ENCODE peak calls at places on chromosomes 4 and X, in seven cellular contexts. One of them, this sample, is unnamed.

GRCh38 chr4:124288706-124289486 is 423.6 kb downstream of the ANKRD50 start:
- DNase-seq in psoas muscle: no peak
- DNase-seq in NCI-H524: no peak
- DNase-seq in activated CD4-positive, alpha-beta T cell treated with anti-CD3 and anti-CD28 coated beads, Interleukin-2, amount 50 U/mL, for 1 hour: no peak
- DNase-seq in retina: no peak
- DNase-seq in tibial nerve: no peak
- DNase-seq in non-pigmented ciliary epithelial cell: no peak
- DNase-seq in this sample: no peak

GRCh38 chr4:88341227-88342192 is 37.1 kb upstream of the HERC6 start:
- DNase-seq in psoas muscle: no peak
- DNase-seq in NCI-H524: peak
- DNase-seq in activated CD4-positive, alpha-beta T cell treated with anti-CD3 and anti-CD28 coated beads, Interleukin-2, amount 50 U/mL, for 1 hour: no peak
- DNase-seq in retina: no peak
- DNase-seq in tibial nerve: no peak
- DNase-seq in non-pigmented ciliary epithelial cell: peak
- DNase-seq in this sample: no peak

GRCh38 chr4:149264093-149264733 is 551.4 kb downstream of the IQCM start:
- DNase-seq in psoas muscle: no peak
- DNase-seq in NCI-H524: peak
- DNase-seq in activated CD4-positive, alpha-beta T cell treated with anti-CD3 and anti-CD28 coated beads, Interleukin-2, amount 50 U/mL, for 1 hour: no peak
- DNase-seq in retina: peak
- DNase-seq in tibial nerve: no peak
- DNase-seq in non-pigmented ciliary epithelial cell: peak
- DNase-seq in this sample: peak

GRCh38 chr4:179695175-179695574 is 2252.9 kb upstream of the AGA start:
- DNase-seq in psoas muscle: no peak
- DNase-seq in NCI-H524: peak
- DNase-seq in activated CD4-positive, alpha-beta T cell treated with anti-CD3 and anti-CD28 coated beads, Interleukin-2, amount 50 U/mL, for 1 hour: no peak
- DNase-seq in retina: no peak
- DNase-seq in tibial nerve: no peak
- DNase-seq in non-pigmented ciliary epithelial cell: peak
- DNase-seq in this sample: no peak

GRCh38 chrX:13428055-13428786 is 108.4 kb upstream of the ATXN3L start:
- DNase-seq in psoas muscle: no peak
- DNase-seq in NCI-H524: no peak
- DNase-seq in activated CD4-positive, alpha-beta T cell treated with anti-CD3 and anti-CD28 coated beads, Interleukin-2, amount 50 U/mL, for 1 hour: no peak
- DNase-seq in retina: peak
- DNase-seq in tibial nerve: no peak
- DNase-seq in non-pigmented ciliary epithelial cell: peak
- DNase-seq in this sample: no peak

GRCh38 chrX:124963717-124964116 is 356.0 kb upstream of the TEX13C start:
- DNase-seq in psoas muscle: no peak
- DNase-seq in NCI-H524: no peak
- DNase-seq in activated CD4-positive, alpha-beta T cell treated with anti-CD3 and anti-CD28 coated beads, Interleukin-2, amount 50 U/mL, for 1 hour: no peak
- DNase-seq in retina: no peak
- DNase-seq in tibial nerve: no peak
- DNase-seq in non-pigmented ciliary epithelial cell: no peak
- DNase-seq in this sample: no peak

GRCh38 chrX:136028383-136028984 is 43.2 kb downstream of the SLC9A6 start:
- DNase-seq in psoas muscle: no peak
- DNase-seq in NCI-H524: peak
- DNase-seq in activated CD4-positive, alpha-beta T cell treated with anti-CD3 and anti-CD28 coated beads, Interleukin-2, amount 50 U/mL, for 1 hour: no peak
- DNase-seq in retina: peak
- DNase-seq in tibial nerve: peak
- DNase-seq in non-pigmented ciliary epithelial cell: no peak
- DNase-seq in this sample: peak

GRCh38 chr4:180827610-180828009 is 1415.6 kb upstream of the TENM3 start:
- DNase-seq in psoas muscle: no peak
- DNase-seq in NCI-H524: no peak
- DNase-seq in activated CD4-positive, alpha-beta T cell treated with anti-CD3 and anti-CD28 coated beads, Interleukin-2, amount 50 U/mL, for 1 hour: no peak
- DNase-seq in retina: peak
- DNase-seq in tibial nerve: no peak
- DNase-seq in non-pigmented ciliary epithelial cell: no peak
- DNase-seq in this sample: no peak

GRCh38 chr4:129515356-129515755 is 419.4 kb downstream of the C4orf33 start:
- DNase-seq in psoas muscle: no peak
- DNase-seq in NCI-H524: no peak
- DNase-seq in activated CD4-positive, alpha-beta T cell treated with anti-CD3 and anti-CD28 coated beads, Interleukin-2, amount 50 U/mL, for 1 hour: no peak
- DNase-seq in retina: no peak
- DNase-seq in tibial nerve: no peak
- DNase-seq in non-pigmented ciliary epithelial cell: no peak
- DNase-seq in this sample: no peak

GRCh38 chr4:73675623-73676022 is 55.4 kb upstream of the RASSF6 start:
- DNase-seq in psoas muscle: no peak
- DNase-seq in NCI-H524: peak
- DNase-seq in activated CD4-positive, alpha-beta T cell treated with anti-CD3 and anti-CD28 coated beads, Interleukin-2, amount 50 U/mL, for 1 hour: no peak
- DNase-seq in retina: no peak
- DNase-seq in tibial nerve: no peak
- DNase-seq in non-pigmented ciliary epithelial cell: no peak
- DNase-seq in this sample: no peak

GRCh38 chrX:110037181-110037580 is 34.3 kb downstream of the TMEM164 start:
- DNase-seq in psoas muscle: no peak
- DNase-seq in NCI-H524: no peak
- DNase-seq in activated CD4-positive, alpha-beta T cell treated with anti-CD3 and anti-CD28 coated beads, Interleukin-2, amount 50 U/mL, for 1 hour: no peak
- DNase-seq in retina: no peak
- DNase-seq in tibial nerve: no peak
- DNase-seq in non-pigmented ciliary epithelial cell: no peak
- DNase-seq in this sample: no peak

GRCh38 chr4:14916554-14917304 is 85.6 kb upstream of the CPEB2 start:
- DNase-seq in psoas muscle: no peak
- DNase-seq in NCI-H524: no peak
- DNase-seq in activated CD4-positive, alpha-beta T cell treated with anti-CD3 and anti-CD28 coated beads, Interleukin-2, amount 50 U/mL, for 1 hour: no peak
- DNase-seq in retina: no peak
- DNase-seq in tibial nerve: no peak
- DNase-seq in non-pigmented ciliary epithelial cell: peak
- DNase-seq in this sample: no peak

GRCh38 chr4:150387983-150388382 is 194.0 kb upstream of the MAB21L2 start:
- DNase-seq in psoas muscle: no peak
- DNase-seq in NCI-H524: no peak
- DNase-seq in activated CD4-positive, alpha-beta T cell treated with anti-CD3 and anti-CD28 coated beads, Interleukin-2, amount 50 U/mL, for 1 hour: no peak
- DNase-seq in retina: no peak
- DNase-seq in tibial nerve: peak
- DNase-seq in non-pigmented ciliary epithelial cell: no peak
- DNase-seq in this sample: no peak

GRCh38 chrX:154833746-154834274 is 652 bp downstream of the SMIM9 start:
- DNase-seq in psoas muscle: no peak
- DNase-seq in NCI-H524: no peak
- DNase-seq in activated CD4-positive, alpha-beta T cell treated with anti-CD3 and anti-CD28 coated beads, Interleukin-2, amount 50 U/mL, for 1 hour: no peak
- DNase-seq in retina: no peak
- DNase-seq in tibial nerve: no peak
- DNase-seq in non-pigmented ciliary epithelial cell: no peak
- DNase-seq in this sample: no peak

GRCh38 chrX:39670281-39670680 is 427.5 kb downstream of the BCOR start:
- DNase-seq in psoas muscle: no peak
- DNase-seq in NCI-H524: no peak
- DNase-seq in activated CD4-positive, alpha-beta T cell treated with anti-CD3 and anti-CD28 coated beads, Interleukin-2, amount 50 U/mL, for 1 hour: no peak
- DNase-seq in retina: no peak
- DNase-seq in tibial nerve: no peak
- DNase-seq in non-pigmented ciliary epithelial cell: no peak
- DNase-seq in this sample: no peak

GRCh38 chr4:99090511-99090910 is 1.9 kb upstream of the ADH5 start:
- DNase-seq in psoas muscle: no peak
- DNase-seq in NCI-H524: no peak
- DNase-seq in activated CD4-positive, alpha-beta T cell treated with anti-CD3 and anti-CD28 coated beads, Interleukin-2, amount 50 U/mL, for 1 hour: no peak
- DNase-seq in retina: no peak
- DNase-seq in tibial nerve: no peak
- DNase-seq in non-pigmented ciliary epithelial cell: no peak
- DNase-seq in this sample: no peak

GRCh38 chr4:20252656-20253271 is 1.1 kb downstream of the SLIT2 start:
- DNase-seq in psoas muscle: peak
- DNase-seq in NCI-H524: peak
- DNase-seq in activated CD4-positive, alpha-beta T cell treated with anti-CD3 and anti-CD28 coated beads, Interleukin-2, amount 50 U/mL, for 1 hour: no peak
- DNase-seq in retina: peak
- DNase-seq in tibial nerve: peak
- DNase-seq in non-pigmented ciliary epithelial cell: no peak
- DNase-seq in this sample: peak

GRCh38 chr4:102477657-102478056 is 23.5 kb upstream of the NFKB1 start:
- DNase-seq in psoas muscle: no peak
- DNase-seq in NCI-H524: no peak
- DNase-seq in activated CD4-positive, alpha-beta T cell treated with anti-CD3 and anti-CD28 coated beads, Interleukin-2, amount 50 U/mL, for 1 hour: no peak
- DNase-seq in retina: no peak
- DNase-seq in tibial nerve: no peak
- DNase-seq in non-pigmented ciliary epithelial cell: no peak
- DNase-seq in this sample: no peak

GRCh38 chrX:49812177-49812576 is 16.9 kb upstream of the PAGE4 start:
- DNase-seq in psoas muscle: no peak
- DNase-seq in NCI-H524: no peak
- DNase-seq in activated CD4-positive, alpha-beta T cell treated with anti-CD3 and anti-CD28 coated beads, Interleukin-2, amount 50 U/mL, for 1 hour: no peak
- DNase-seq in retina: no peak
- DNase-seq in tibial nerve: no peak
- DNase-seq in non-pigmented ciliary epithelial cell: no peak
- DNase-seq in this sample: no peak

GRCh38 chrX:101219840-101220191 is 230 bp downstream of the DRP2 start:
- DNase-seq in psoas muscle: no peak
- DNase-seq in NCI-H524: no peak
- DNase-seq in activated CD4-positive, alpha-beta T cell treated with anti-CD3 and anti-CD28 coated beads, Interleukin-2, amount 50 U/mL, for 1 hour: no peak
- DNase-seq in retina: peak
- DNase-seq in tibial nerve: no peak
- DNase-seq in non-pigmented ciliary epithelial cell: no peak
- DNase-seq in this sample: no peak

GRCh38 chrX:108224727-108225455 is 133.3 kb downstream of the ATG4A start:
- DNase-seq in psoas muscle: peak
- DNase-seq in NCI-H524: peak
- DNase-seq in activated CD4-positive, alpha-beta T cell treated with anti-CD3 and anti-CD28 coated beads, Interleukin-2, amount 50 U/mL, for 1 hour: no peak
- DNase-seq in retina: peak
- DNase-seq in tibial nerve: no peak
- DNase-seq in non-pigmented ciliary epithelial cell: no peak
- DNase-seq in this sample: peak

GRCh38 chrX:40167240-40168182 is 69.8 kb upstream of the BCOR start:
- DNase-seq in psoas muscle: peak
- DNase-seq in NCI-H524: no peak
- DNase-seq in activated CD4-positive, alpha-beta T cell treated with anti-CD3 and anti-CD28 coated beads, Interleukin-2, amount 50 U/mL, for 1 hour: no peak
- DNase-seq in retina: peak
- DNase-seq in tibial nerve: no peak
- DNase-seq in non-pigmented ciliary epithelial cell: no peak
- DNase-seq in this sample: no peak

GRCh38 chrX:31266172-31267076 is 194.6 kb upstream of the FTHL17 start:
- DNase-seq in psoas muscle: peak
- DNase-seq in NCI-H524: no peak
- DNase-seq in activated CD4-positive, alpha-beta T cell treated with anti-CD3 and anti-CD28 coated beads, Interleukin-2, amount 50 U/mL, for 1 hour: no peak
- DNase-seq in retina: peak
- DNase-seq in tibial nerve: no peak
- DNase-seq in non-pigmented ciliary epithelial cell: no peak
- DNase-seq in this sample: peak

GRCh38 chrX:132737743-132738142 is 220.7 kb downstream of the HS6ST2 start:
- DNase-seq in psoas muscle: no peak
- DNase-seq in NCI-H524: peak
- DNase-seq in activated CD4-positive, alpha-beta T cell treated with anti-CD3 and anti-CD28 coated beads, Interleukin-2, amount 50 U/mL, for 1 hour: peak
- DNase-seq in retina: no peak
- DNase-seq in tibial nerve: no peak
- DNase-seq in non-pigmented ciliary epithelial cell: no peak
- DNase-seq in this sample: no peak